ENCODE peak calls at places on chromosomes 3 and 15, in seven cellular contexts. U is lower lobe of right lung, Q is AG20443, D is neural crest cell, B is KBM-7, C is T47D, W is ureter. I is an unnamed sample.
A peak's percentile ranks its signal among the peaks of the same experiment; 100 is the strongest.

GRCh38 chr3:57094606-57095005 is 34.1 kb downstream of the SPATA12 start:
- DNase-seq in C (no peak), U (no peak), Q (peak; percentile 40), B (no peak), W (no peak), D (no peak), I (no peak)

GRCh38 chr3:11306815-11307589 is 34.8 kb downstream of the ATG7 start:
- DNase-seq in U (no peak), D (no peak), W (no peak), C (no peak), Q (no peak), B (no peak), I (peak; percentile 28)

GRCh38 chr3:125054436-125055164 is 1.2 kb downstream of the HEG1 start:
- DNase-seq in D (no peak), B (peak; percentile 34), U (no peak), W (no peak), Q (no peak), C (peak; percentile 66), I (peak; percentile 18)

GRCh38 chr15:89523101-89523500 is 26.7 kb upstream of the RHCG start:
- DNase-seq in U (no peak), Q (no peak), D (no peak), C (no peak), W (no peak), B (no peak), I (no peak)

GRCh38 chr15:37903932-37904493 is 30.4 kb upstream of the TMCO5A start:
- DNase-seq in B (no peak), Q (no peak), C (no peak), U (no peak), W (no peak), D (no peak), I (no peak)

GRCh38 chr3:160458151-160458550 is 8.6 kb upstream of the TRIM59 start:
- DNase-seq in W (no peak), C (no peak), D (no peak), B (no peak), U (no peak), Q (no peak), I (no peak)

GRCh38 chr3:64358853-64359252 is 133.6 kb upstream of the PRICKLE2 start:
- DNase-seq in D (no peak), U (no peak), W (no peak), B (no peak), C (no peak), Q (no peak), I (no peak)

GRCh38 chr15:52558196-52558595 is 10.6 kb downstream of the ARPP19 start:
- DNase-seq in B (peak; percentile 33), U (no peak), C (no peak), Q (no peak), W (no peak), D (no peak), I (no peak)

GRCh38 chr3:23776352-23776891 is 29.3 kb upstream of the UBE2E1 start:
- DNase-seq in B (no peak), C (no peak), D (no peak), U (no peak), Q (peak; percentile 85), W (no peak), I (no peak)

GRCh38 chr3:39255503-39256325 is 24.1 kb downstream of the CX3CR1 start:
- DNase-seq in W (no peak), B (peak; percentile 89), D (no peak), C (no peak), U (peak; percentile 67), Q (no peak), I (peak; percentile 96)

GRCh38 chr3:7999363-7999762 is 502.3 kb upstream of the LMCD1 start:
- DNase-seq in W (no peak), U (no peak), C (no peak), B (no peak), Q (no peak), D (no peak), I (no peak)

GRCh38 chr3:65836047-65836446 is 202.7 kb downstream of the MAGI1 start:
- DNase-seq in U (no peak), Q (no peak), D (no peak), W (no peak), B (no peak), C (no peak), I (no peak)

GRCh38 chr3:133927543-133928066 is 31.9 kb upstream of the RAB6B start:
- DNase-seq in W (no peak), Q (peak; percentile 92), C (peak; percentile 33), D (peak; percentile 70), B (peak; percentile 57), U (peak; percentile 71), I (peak; percentile 30)

GRCh38 chr3:171123913-171124312 is 97.4 kb upstream of the SLC2A2 start:
- DNase-seq in W (no peak), U (no peak), C (no peak), D (no peak), Q (no peak), B (no peak), I (no peak)

GRCh38 chr3:186452517-186452916 is 90.5 kb upstream of the DGKG start:
- DNase-seq in W (no peak), U (no peak), D (no peak), B (no peak), Q (peak; percentile 60), C (no peak), I (no peak)

GRCh38 chr3:49602049-49602554 is 47.8 kb downstream of the BSN start:
- DNase-seq in C (no peak), W (no peak), Q (no peak), D (no peak), B (no peak), U (no peak), I (no peak)

GRCh38 chr3:168570404-168571173 is 474.9 kb upstream of the GOLIM4 start:
- DNase-seq in Q (no peak), B (no peak), W (no peak), U (no peak), D (no peak), C (peak; percentile 24), I (no peak)

GRCh38 chr15:27235689-27236088 is 264.7 kb downstream of the GABRG3 start:
- DNase-seq in D (no peak), Q (no peak), B (no peak), U (no peak), W (no peak), C (no peak), I (no peak)

GRCh38 chr3:159881828-159882309 is 106.8 kb upstream of the IL12A start:
- DNase-seq in W (peak; percentile 75), Q (no peak), B (peak; percentile 54), D (no peak), C (peak; percentile 80), U (peak; percentile 51), I (no peak)